ENCODE peak calls at places on chromosomes 6 and 20, in five cellular contexts. V is mesendoderm, S is neuronal stem cell, O is IMR-90, G is mesenchymal stem cell. E is an unnamed sample.

GRCh38 chr20:33568378-33569289 is 78.7 kb downstream of the CBFA2T2 start:
- DNase-seq in G (no peak), V (peak), S (peak), O (no peak), E (peak)

GRCh38 chr6:53315086-53315724 is 33.5 kb downstream of the ELOVL5 start:
- DNase-seq in V (no peak), O (no peak), G (no peak), S (no peak), E (no peak)

GRCh38 chr6:151358475-151358874 is 32.9 kb downstream of the ZBTB2 start:
- DNase-seq in S (no peak), G (no peak), O (no peak), V (no peak), E (no peak)

GRCh38 chr6:82842721-82843120 is 222.9 kb downstream of the UBE3D start:
- DNase-seq in G (peak), V (no peak), S (no peak), O (peak), E (no peak)

GRCh38 chr6:109793793-109794192 is 102.7 kb downstream of the FIG4 start:
- DNase-seq in S (no peak), V (no peak), G (peak), O (peak), E (no peak)

GRCh38 chr6:139494376-139495025 is 120.1 kb upstream of the CITED2 start:
- DNase-seq in V (no peak), G (no peak), O (no peak), S (no peak), E (no peak)

GRCh38 chr20:4833074-4833473 is 111.4 kb downstream of the PRND start:
- DNase-seq in G (no peak), O (no peak), S (no peak), V (no peak), E (no peak)

GRCh38 chr6:116229287-116229913 is 24.5 kb downstream of the TSPYL4 start:
- DNase-seq in V (peak), G (peak), S (peak), O (peak), E (peak)

GRCh38 chr20:3296256-3297095 is 57.5 kb upstream of the SLC4A11 start:
- DNase-seq in S (no peak), V (no peak), G (no peak), O (no peak), E (no peak)

GRCh38 chr6:3442444-3443220 is 14.2 kb downstream of the SLC22A23 start:
- DNase-seq in V (peak), O (peak), S (no peak), G (peak), E (no peak)

GRCh38 chr6:3440911-3441310 is 15.9 kb downstream of the SLC22A23 start:
- DNase-seq in V (no peak), G (no peak), S (no peak), O (no peak), E (no peak)

GRCh38 chr6:3438190-3439167 is 18.4 kb downstream of the SLC22A23 start:
- DNase-seq in S (no peak), O (peak), V (no peak), G (peak), E (no peak)

GRCh38 chr6:3443221-3443515 is 13.7 kb downstream of the SLC22A23 start:
- DNase-seq in O (no peak), G (no peak), S (no peak), V (no peak), E (no peak)

GRCh38 chr6:3439961-3440360 is 16.9 kb downstream of the SLC22A23 start:
- DNase-seq in S (no peak), V (no peak), O (no peak), G (no peak), E (no peak)
- H2AK5ac ChIP-seq in S (peak), V (no peak), O (no peak), G (no peak), E (no peak)

GRCh38 chr6:44245391-44245911 is 1.4 kb upstream of the HSP90AB1 start:
- DNase-seq in G (no peak), S (no peak), V (no peak), O (no peak), E (no peak)
- H2BK15ac ChIP-seq in G (peak), S (peak), V (no peak), O (no peak), E (no peak)

GRCh38 chr20:44117296-44118184 is 69.4 kb downstream of the JPH2 start:
- DNase-seq in S (no peak), V (no peak), O (no peak), G (no peak), E (no peak)
- H2AK5ac ChIP-seq in S (no peak), V (no peak), O (no peak), G (no peak), E (no peak)

GRCh38 chr20:57317789-57318371 is 11.7 kb upstream of the SPO11 start:
- DNase-seq in G (no peak), O (no peak), S (no peak), V (no peak), E (no peak)
- H2BK15ac ChIP-seq in G (no peak), O (no peak), S (no peak), V (no peak), E (no peak)

DNA sequence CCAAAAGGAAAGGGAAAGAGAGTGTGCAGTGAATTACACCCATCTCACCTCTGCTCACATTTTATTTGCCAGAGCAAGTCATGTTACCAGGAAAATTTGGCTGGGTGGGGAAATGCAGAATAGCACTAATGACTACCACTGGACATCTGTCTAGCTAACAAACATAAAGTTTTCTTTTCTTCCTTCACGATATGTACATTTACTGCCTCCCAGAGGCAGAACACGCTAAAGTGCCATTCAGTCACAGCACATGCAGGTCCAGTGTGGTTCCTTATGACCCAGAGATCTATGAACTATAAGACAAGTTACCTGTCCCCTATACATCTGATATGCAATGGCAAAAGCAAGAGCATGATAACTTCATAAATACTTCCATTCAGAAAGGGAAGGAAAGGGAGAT is 194.1 kb downstream of the OGFRL1 start:
- DNase-seq in O (no peak), V (no peak), S (no peak), G (no peak), E (no peak)
- H2AK5ac ChIP-seq in O (peak), V (no peak), S (no peak), G (peak), E (no peak)

GRCh38 chr6:143934867-143935266 is 70.6 kb downstream of the ZC2HC1B start:
- DNase-seq in G (no peak), O (no peak), S (no peak), V (no peak), E (no peak)
- H2BK15ac ChIP-seq in G (no peak), O (no peak), S (peak), V (no peak), E (no peak)

GRCh38 chr6:31559606-31559957 is 12.2 kb downstream of the NFKBIL1 start:
- DNase-seq in S (no peak), V (no peak), G (no peak), O (no peak), E (no peak)
- H2AK5ac ChIP-seq in S (no peak), V (no peak), G (peak), O (peak), E (no peak)

GRCh38 chr20:23453944-23454543 is 1.4 kb upstream of the CST11 start:
- DNase-seq in O (no peak), G (no peak), V (no peak), S (no peak), E (no peak)
- H2BK15ac ChIP-seq in O (no peak), G (no peak), V (no peak), S (peak), E (no peak)

GRCh38 chr20:50759678-50760077 is 28.3 kb downstream of the PARD6B start:
- DNase-seq in V (no peak), S (no peak), G (no peak), O (no peak), E (no peak)
- H2AK5ac ChIP-seq in V (no peak), S (no peak), G (no peak), O (no peak), E (no peak)

E was measured in H9.